ENCODE peak calls at places on chromosomes 6 and 20, in ten cellular contexts. K is sigmoid colon; U is MM.1S; Y is endodermal cell; N is neural progenitor cell; Q is HAP-1; M is cardiac muscle cell; V is lower lobe of right lung; D is CD8-positive, alpha-beta memory T cell; C is adrenal gland. P is an unnamed sample. For H3K9me3, the result is how much of the 10 kb centered on the place peaks cover.

GRCh38 chr6:34598725-34599124 is 42.6 kb upstream of the SPDEF start:
- DNase-seq in K (no peak), Y (peak), V (no peak), Q (no peak), C (no peak), M (no peak), D (no peak), N (no peak), U (no peak), P (no peak)

GRCh38 chr6:19879663-19880062 is 42.5 kb downstream of the ID4 start:
- DNase-seq in U (no peak), N (no peak), Q (no peak), Y (no peak), M (no peak), K (no peak), C (no peak), D (no peak), V (no peak), P (no peak)

GRCh38 chr6:23754197-23754596 is 371.8 kb upstream of the NRSN1 start:
- DNase-seq in Y (no peak), N (no peak), M (no peak), U (no peak), V (no peak), C (no peak), K (no peak), D (no peak), Q (no peak), P (no peak)

GRCh38 chr6:113432729-113433505 is 424.2 kb upstream of the MARCKS start:
- DNase-seq in N (no peak), V (no peak), U (no peak), C (no peak), Y (no peak), Q (no peak), D (no peak), M (no peak), K (no peak), P (no peak)

GRCh38 chr20:49549806-49550551 is 18.0 kb downstream of the PTGIS start:
- DNase-seq in D (no peak), Q (no peak), Y (no peak), K (no peak), U (peak), V (no peak), C (no peak), N (no peak), M (no peak), P (no peak)

GRCh38 chr6:154675602-154676088 is 57.6 kb upstream of the SCAF8 start:
- DNase-seq in U (peak), C (peak), N (peak), M (peak), V (peak), Q (peak), K (peak), D (peak), Y (peak), P (peak)

GRCh38 chr6:106084973-106085686 is 1.0 kb upstream of the PRDM1 start:
- DNase-seq in Q (no peak), N (peak), C (no peak), Y (no peak), V (no peak), D (no peak), M (no peak), U (peak), K (no peak), P (no peak)

GRCh38 chr20:53004267-53004813 is 32.2 kb downstream of the TSHZ2 start:
- DNase-seq in D (no peak), Y (no peak), M (no peak), K (no peak), U (no peak), N (no peak), C (no peak), V (no peak), Q (no peak), P (peak)

GRCh38 chr6:28522594-28523557 is 2.8 kb upstream of the GPX5 start:
- DNase-seq in Q (no peak), Y (peak), C (no peak), N (peak), V (no peak), M (no peak), K (no peak), D (no peak), U (no peak), P (no peak)

GRCh38 chr6:1346101-1346500 is 34.2 kb downstream of the FOXQ1 start:
- DNase-seq in Y (no peak), C (no peak), D (no peak), V (no peak), M (no peak), Q (no peak), K (no peak), U (no peak), N (no peak), P (no peak)

GRCh38 chr6:39247667-39248194 is 18.5 kb upstream of the KCNK5 start:
- DNase-seq in C (no peak), V (no peak), U (peak), Y (no peak), M (no peak), N (no peak), D (no peak), K (no peak), Q (no peak), P (no peak)

GRCh38 chr6:138421089-138421488 is 17.1 kb downstream of the HEBP2 start:
- DNase-seq in M (no peak), D (no peak), C (no peak), N (no peak), K (no peak), V (no peak), U (no peak), Y (no peak), Q (no peak), P (no peak)

GRCh38 chr6:154167163-154167562 is 128.1 kb downstream of the OPRM1 start:
- DNase-seq in D (no peak), N (no peak), Q (no peak), U (no peak), M (no peak), K (no peak), V (peak), Y (no peak), C (no peak), P (no peak)

GRCh38 chr6:55997223-55997874 is 122.0 kb upstream of the BMP5 start:
- DNase-seq in U (no peak), Y (no peak), N (no peak), C (no peak), D (no peak), Q (no peak), M (no peak), V (no peak), K (no peak), P (no peak)

GRCh38 chr6:136178749-136179148 is 71.4 kb downstream of the MTFR2 start:
- DNase-seq in D (no peak), M (no peak), Q (no peak), U (no peak), V (no peak), C (no peak), Y (no peak), N (no peak), K (no peak), P (no peak)

GRCh38 chr6:88544986-88545612 is 379.0 kb upstream of the CNR1 start:
- DNase-seq in M (no peak), N (no peak), V (no peak), Q (no peak), U (no peak), Y (no peak), K (no peak), C (no peak), D (no peak), P (no peak)

GRCh38 chr6:33144373-33144772 is 47.9 kb downstream of the COL11A2 start:
- DNase-seq in U (no peak), Y (no peak), V (no peak), N (no peak), C (no peak), Q (no peak), M (no peak), K (no peak), D (no peak), P (no peak)

GRCh38 chr6:34536959-34537848 is 18.9 kb downstream of the SPDEF start:
- DNase-seq in N (no peak), Y (peak), U (no peak), M (no peak), K (no peak), Q (no peak), D (no peak), C (no peak), V (no peak), P (no peak)

GRCh38 chr20:440636-441035 is 21.7 kb downstream of the TBC1D20 start:
- DNase-seq in D (no peak), Y (no peak), N (no peak), M (no peak), U (no peak), K (no peak), Q (no peak), C (no peak), V (no peak), P (no peak)
- H3K9me3 ChIP-seq in D (under half), Y (under half), N (under half), M (under half), U (under half), K (under half), Q (under half), C (under half), V (under half), P (under half)

GRCh38 chr20:9427430-9427829 is 87.0 kb upstream of the LAMP5 start:
- DNase-seq in Q (no peak), U (no peak), V (no peak), Y (no peak), N (no peak), D (no peak), K (no peak), C (no peak), M (no peak), P (no peak)
- H3K4me3 ChIP-seq in Q (no peak), U (no peak), V (no peak), Y (no peak), N (no peak), D (no peak), K (no peak), C (no peak), M (no peak), P (no peak)

GRCh38 chr20:21601799-21602198 is 87.9 kb upstream of the NKX2-2 start:
- DNase-seq in V (no peak), D (no peak), N (no peak), C (no peak), U (no peak), M (no peak), Y (no peak), K (no peak), Q (no peak), P (no peak)
- H3K9me3 ChIP-seq in V (under half), D (under half), N (under half), C (under half), U (under half), M (under half), Y (under half), K (under half), Q (under half), P (under half)

DNA sequence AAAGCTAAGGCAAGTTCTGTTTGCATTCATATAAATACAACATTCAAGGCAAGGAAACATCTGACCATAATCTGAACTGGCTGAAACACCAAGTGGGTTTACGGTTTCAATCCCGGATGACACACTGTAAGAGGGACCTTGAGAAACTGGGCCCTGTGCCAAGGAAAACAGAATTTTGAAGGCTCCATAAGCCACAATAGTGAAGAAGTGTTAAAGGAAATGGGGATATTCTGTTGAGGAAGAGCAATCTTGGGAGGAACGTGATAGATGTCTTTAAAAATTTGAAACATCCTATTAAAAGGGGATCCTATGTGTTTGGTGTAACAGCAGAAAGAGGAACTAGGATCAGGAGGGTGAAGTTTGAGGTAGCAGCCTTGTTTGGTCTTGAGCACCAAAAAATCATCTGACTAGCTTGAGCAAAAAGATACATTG is 82.4 kb upstream of the TAB2 start:
- DNase-seq in U (peak), K (no peak), Q (peak), M (peak), D (no peak), Y (no peak), N (no peak), V (no peak), C (peak), P (peak)
- H3K4me3 ChIP-seq in U (peak), K (no peak), Q (no peak), M (no peak), D (no peak), Y (no peak), N (no peak), V (no peak), C (no peak), P (no peak)

GRCh38 chr6:111238464-111239119 is 151.3 kb downstream of the SLC16A10 start:
- DNase-seq in M (no peak), C (no peak), K (no peak), Q (no peak), N (no peak), D (no peak), V (no peak), Y (no peak), U (no peak), P (no peak)
- H3K9me3 ChIP-seq in M (under half), C (under half), K (under half), Q (under half), N (under half), D (under half), V (under half), Y (under half), U (under half), P (under half)

GRCh38 chr6:122994256-122994655 is 1.8 kb upstream of the CLVS2 start:
- DNase-seq in Y (no peak), D (no peak), K (no peak), V (no peak), N (peak), Q (no peak), C (no peak), M (no peak), U (no peak), P (no peak)

GRCh38 chr6:122996797-122997520 is 924 bp downstream of the CLVS2 start:
- DNase-seq in V (no peak), Y (no peak), C (no peak), Q (no peak), U (no peak), N (peak), D (no peak), K (no peak), M (no peak), P (no peak)

GRCh38 chr6:122998403-122998965 is 2.4 kb downstream of the CLVS2 start:
- DNase-seq in Y (no peak), U (no peak), K (no peak), C (no peak), V (no peak), N (no peak), M (no peak), D (no peak), Q (no peak), P (no peak)

GRCh38 chr6:122997541-122998150 is 1.6 kb downstream of the CLVS2 start:
- DNase-seq in Y (peak), D (no peak), U (no peak), N (no peak), M (no peak), C (no peak), K (no peak), Q (no peak), V (no peak), P (no peak)

GRCh38 chr6:122995930-122996796 is at the start of gene CLVS2:
- DNase-seq in C (no peak), Y (peak), U (no peak), K (peak), D (no peak), M (peak), N (peak), Q (peak), V (no peak), P (peak)
- H3K4me3 ChIP-seq in C (no peak), Y (peak), U (no peak), K (peak), D (no peak), M (peak), N (peak), Q (no peak), V (peak), P (peak)

GRCh38 chr20:45781391-45781931 is 10.2 kb downstream of the WFDC3 start:
- DNase-seq in K (no peak), Q (no peak), D (no peak), M (peak), C (no peak), V (no peak), Y (no peak), N (no peak), U (no peak), P (no peak)

GRCh38 chr20:45779011-45779915 is 12.4 kb downstream of the WFDC3 start:
- DNase-seq in Q (no peak), M (peak), K (peak), U (no peak), N (no peak), D (no peak), C (peak), Y (no peak), V (peak), P (peak)

GRCh38 chr20:45776931-45777330 is 14.8 kb downstream of the WFDC3 start:
- DNase-seq in V (no peak), M (no peak), Q (no peak), C (no peak), D (no peak), K (no peak), U (no peak), N (no peak), Y (no peak), P (no peak)

GRCh38 chr20:45782890-45783289 is 8.8 kb downstream of the WFDC3 start:
- DNase-seq in D (no peak), Q (no peak), Y (no peak), U (no peak), N (no peak), M (no peak), K (no peak), C (no peak), V (no peak), P (no peak)

GRCh38 chr20:45780159-45780558 is 11.5 kb downstream of the WFDC3 start:
- DNase-seq in C (no peak), U (no peak), N (no peak), Y (no peak), D (no peak), M (no peak), V (no peak), K (no peak), Q (no peak), P (no peak)
- H3K9me3 ChIP-seq in C (under half), U (under half), N (under half), Y (under half), D (under half), M (under half), V (under half), K (under half), Q (under half), P (under half)

GRCh38 chr6:70415660-70416059 is 2.4 kb downstream of the FAM135A start:
- DNase-seq in U (no peak), V (no peak), Q (no peak), N (no peak), Y (no peak), C (no peak), D (no peak), M (no peak), K (no peak), P (no peak)

GRCh38 chr6:70413114-70413828 is at the start of gene FAM135A:
- DNase-seq in U (peak), K (peak), V (peak), N (peak), Y (peak), C (peak), M (peak), D (peak), Q (peak), P (peak)

GRCh38 chr6:70414813-70415212 is 1.5 kb downstream of the FAM135A start:
- DNase-seq in K (no peak), V (no peak), D (no peak), M (no peak), U (no peak), Y (no peak), C (no peak), N (no peak), Q (no peak), P (no peak)

GRCh38 chr6:70413829-70414494 is 654 bp downstream of the FAM135A start:
- DNase-seq in C (no peak), K (no peak), D (no peak), Y (no peak), M (peak), V (peak), N (peak), U (peak), Q (no peak), P (no peak)

DNA sequence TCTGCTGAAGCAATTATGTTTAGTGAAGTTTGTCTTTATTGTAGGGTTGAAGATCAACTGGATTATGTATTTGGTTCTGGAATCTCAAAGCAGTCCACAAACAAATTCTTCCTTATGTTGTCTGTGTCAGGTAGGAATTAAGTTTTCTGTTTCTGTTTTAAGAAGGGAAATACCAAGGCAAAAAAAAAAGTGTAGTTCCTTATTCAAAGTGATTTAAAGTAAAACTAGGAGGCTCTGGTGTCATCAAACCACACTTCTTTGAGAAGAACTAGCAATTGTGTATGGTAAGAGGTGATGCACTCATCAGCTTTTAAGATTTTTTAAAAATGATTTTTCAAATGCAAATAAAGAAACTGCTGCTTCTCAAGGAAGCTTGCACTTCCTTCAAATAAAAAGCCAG is 1.9 kb downstream of the FAM135A start:
- DNase-seq in Y (no peak), K (no peak), Q (no peak), V (no peak), C (no peak), D (no peak), U (peak), N (no peak), M (no peak), P (no peak)
- H3K4me3 ChIP-seq in Y (peak), K (no peak), Q (peak), V (no peak), C (no peak), D (no peak), U (peak), N (peak), M (no peak), P (no peak)